ENCODE peak calls at places on chromosomes 3 and 15, in ten cellular contexts. One of them, this sample, is unnamed.

GRCh38 chr3:32432045-32432710 is 40.5 kb downstream of the CMTM7 start:
- DNase-seq in cardiac muscle cell: no peak
- DNase-seq in H9: no peak
- DNase-seq in LHCN-M2: no peak
- DNase-seq in retina: no peak
- DNase-seq in IMR-90: no peak
- DNase-seq in mucosa of descending colon: no peak
- DNase-seq in GM10248: no peak
- DNase-seq in esophagus muscularis mucosa: peak; percentile 86
- DNase-seq in GM23338: no peak
- DNase-seq in this sample: no peak

GRCh38 chr15:51333571-51333970 is 4.8 kb downstream of the CYP19A1 start:
- DNase-seq in cardiac muscle cell: no peak
- DNase-seq in H9: no peak
- DNase-seq in LHCN-M2: no peak
- DNase-seq in retina: no peak
- DNase-seq in IMR-90: no peak
- DNase-seq in mucosa of descending colon: no peak
- DNase-seq in GM10248: no peak
- DNase-seq in esophagus muscularis mucosa: no peak
- DNase-seq in GM23338: no peak
- DNase-seq in this sample: no peak

GRCh38 chr3:105772635-105773034 is 96.2 kb downstream of the CBLB start:
- DNase-seq in cardiac muscle cell: no peak
- DNase-seq in H9: no peak
- DNase-seq in LHCN-M2: no peak
- DNase-seq in retina: no peak
- DNase-seq in IMR-90: no peak
- DNase-seq in mucosa of descending colon: no peak
- DNase-seq in GM10248: no peak
- DNase-seq in esophagus muscularis mucosa: no peak
- DNase-seq in GM23338: no peak
- DNase-seq in this sample: no peak

GRCh38 chr15:49151831-49152230 is 3.6 kb downstream of the COPS2 start:
- DNase-seq in cardiac muscle cell: no peak
- DNase-seq in H9: no peak
- DNase-seq in LHCN-M2: no peak
- DNase-seq in retina: no peak
- DNase-seq in IMR-90: no peak
- DNase-seq in mucosa of descending colon: no peak
- DNase-seq in GM10248: no peak
- DNase-seq in esophagus muscularis mucosa: no peak
- DNase-seq in GM23338: no peak
- DNase-seq in this sample: no peak

GRCh38 chr3:115239717-115240116 is 92.6 kb upstream of the ZBTB20 start:
- DNase-seq in cardiac muscle cell: no peak
- DNase-seq in H9: no peak
- DNase-seq in LHCN-M2: peak; percentile 100
- DNase-seq in retina: peak; percentile 52
- DNase-seq in IMR-90: peak; percentile 100
- DNase-seq in mucosa of descending colon: no peak
- DNase-seq in GM10248: no peak
- DNase-seq in esophagus muscularis mucosa: no peak
- DNase-seq in GM23338: no peak
- DNase-seq in this sample: no peak

GRCh38 chr3:191362524-191363090 is 32.3 kb upstream of the UTS2B start:
- DNase-seq in cardiac muscle cell: no peak
- DNase-seq in H9: no peak
- DNase-seq in LHCN-M2: no peak
- DNase-seq in retina: no peak
- DNase-seq in IMR-90: no peak
- DNase-seq in mucosa of descending colon: no peak
- DNase-seq in GM10248: no peak
- DNase-seq in esophagus muscularis mucosa: no peak
- DNase-seq in GM23338: no peak
- DNase-seq in this sample: no peak

GRCh38 chr3:72351536-72351935 is 496.7 kb downstream of the SHQ1 start:
- DNase-seq in cardiac muscle cell: no peak
- DNase-seq in H9: no peak
- DNase-seq in LHCN-M2: no peak
- DNase-seq in retina: no peak
- DNase-seq in IMR-90: no peak
- DNase-seq in mucosa of descending colon: no peak
- DNase-seq in GM10248: no peak
- DNase-seq in esophagus muscularis mucosa: no peak
- DNase-seq in GM23338: no peak
- DNase-seq in this sample: no peak

GRCh38 chr3:49723301-49723630 is 485 bp downstream of the GMPPB start:
- DNase-seq in cardiac muscle cell: peak; percentile 63
- DNase-seq in H9: peak; percentile 73
- DNase-seq in LHCN-M2: no peak
- DNase-seq in retina: no peak
- DNase-seq in IMR-90: peak; percentile 37
- DNase-seq in mucosa of descending colon: peak; percentile 88
- DNase-seq in GM10248: peak; percentile 60
- DNase-seq in esophagus muscularis mucosa: no peak
- DNase-seq in GM23338: peak; percentile 69
- DNase-seq in this sample: peak; percentile 63

GRCh38 chr3:79354179-79354688 is 413.6 kb downstream of the ROBO1 start:
- DNase-seq in cardiac muscle cell: peak; percentile 66
- DNase-seq in H9: no peak
- DNase-seq in LHCN-M2: no peak
- DNase-seq in retina: no peak
- DNase-seq in IMR-90: no peak
- DNase-seq in mucosa of descending colon: no peak
- DNase-seq in GM10248: no peak
- DNase-seq in esophagus muscularis mucosa: no peak
- DNase-seq in GM23338: no peak
- DNase-seq in this sample: no peak

GRCh38 chr15:72604794-72605193 is 49.7 kb upstream of the GOLGA6B start:
- DNase-seq in cardiac muscle cell: no peak
- DNase-seq in H9: peak; percentile 90
- DNase-seq in LHCN-M2: peak; percentile 8
- DNase-seq in retina: no peak
- DNase-seq in IMR-90: no peak
- DNase-seq in mucosa of descending colon: no peak
- DNase-seq in GM10248: no peak
- DNase-seq in esophagus muscularis mucosa: peak; percentile 60
- DNase-seq in GM23338: peak; percentile 83
- DNase-seq in this sample: no peak

GRCh38 chr3:141680620-141681389 is 57.3 kb upstream of the RNF7 start:
- DNase-seq in cardiac muscle cell: peak; percentile 27
- DNase-seq in H9: peak; percentile 47
- DNase-seq in LHCN-M2: peak; percentile 54
- DNase-seq in retina: no peak
- DNase-seq in IMR-90: peak; percentile 68
- DNase-seq in mucosa of descending colon: no peak
- DNase-seq in GM10248: no peak
- DNase-seq in esophagus muscularis mucosa: peak; percentile 53
- DNase-seq in GM23338: peak; percentile 66
- DNase-seq in this sample: no peak

GRCh38 chr3:187236963-187237362 is 39.7 kb downstream of the RTP1 start:
- DNase-seq in cardiac muscle cell: no peak
- DNase-seq in H9: no peak
- DNase-seq in LHCN-M2: no peak
- DNase-seq in retina: no peak
- DNase-seq in IMR-90: no peak
- DNase-seq in mucosa of descending colon: no peak
- DNase-seq in GM10248: no peak
- DNase-seq in esophagus muscularis mucosa: no peak
- DNase-seq in GM23338: no peak
- DNase-seq in this sample: no peak

GRCh38 chr3:124316034-124316287 is 324.0 kb upstream of the ROPN1 start:
- DNase-seq in cardiac muscle cell: no peak
- DNase-seq in H9: no peak
- DNase-seq in LHCN-M2: no peak
- DNase-seq in retina: no peak
- DNase-seq in IMR-90: no peak
- DNase-seq in mucosa of descending colon: no peak
- DNase-seq in GM10248: no peak
- DNase-seq in esophagus muscularis mucosa: no peak
- DNase-seq in GM23338: no peak
- DNase-seq in this sample: no peak

GRCh38 chr15:58903232-58903631 is 30.2 kb downstream of the SLTM start:
- DNase-seq in cardiac muscle cell: no peak
- DNase-seq in H9: no peak
- DNase-seq in LHCN-M2: peak; percentile 57
- DNase-seq in retina: no peak
- DNase-seq in IMR-90: peak; percentile 13
- DNase-seq in mucosa of descending colon: no peak
- DNase-seq in GM10248: no peak
- DNase-seq in esophagus muscularis mucosa: no peak
- DNase-seq in GM23338: no peak
- DNase-seq in this sample: no peak

GRCh38 chr3:16400143-16400935 is 113.2 kb downstream of the RFTN1 start:
- DNase-seq in cardiac muscle cell: peak; percentile 18
- DNase-seq in H9: no peak
- DNase-seq in LHCN-M2: no peak
- DNase-seq in retina: no peak
- DNase-seq in IMR-90: no peak
- DNase-seq in mucosa of descending colon: no peak
- DNase-seq in GM10248: no peak
- DNase-seq in esophagus muscularis mucosa: no peak
- DNase-seq in GM23338: no peak
- DNase-seq in this sample: no peak

GRCh38 chr3:50345586-50345985 is at the start of gene ZMYND10:
- DNase-seq in cardiac muscle cell: peak; percentile 68
- DNase-seq in H9: peak; percentile 87
- DNase-seq in LHCN-M2: no peak
- DNase-seq in retina: peak; percentile 87
- DNase-seq in IMR-90: peak; percentile 28
- DNase-seq in mucosa of descending colon: peak; percentile 87
- DNase-seq in GM10248: peak; percentile 85
- DNase-seq in esophagus muscularis mucosa: no peak
- DNase-seq in GM23338: peak; percentile 91
- DNase-seq in this sample: peak; percentile 87

GRCh38 chr15:70378126-70379031 is 280.7 kb upstream of the TLE3 start:
- DNase-seq in cardiac muscle cell: no peak
- DNase-seq in H9: peak; percentile 40
- DNase-seq in LHCN-M2: no peak
- DNase-seq in retina: no peak
- DNase-seq in IMR-90: no peak
- DNase-seq in mucosa of descending colon: no peak
- DNase-seq in GM10248: no peak
- DNase-seq in esophagus muscularis mucosa: peak; percentile 78
- DNase-seq in GM23338: peak; percentile 18
- DNase-seq in this sample: no peak

GRCh38 chr3:16101295-16102186 is 72.9 kb upstream of the GALNT15 start:
- DNase-seq in cardiac muscle cell: no peak
- DNase-seq in H9: no peak
- DNase-seq in LHCN-M2: no peak
- DNase-seq in retina: no peak
- DNase-seq in IMR-90: peak; percentile 59
- DNase-seq in mucosa of descending colon: peak; percentile 41
- DNase-seq in GM10248: no peak
- DNase-seq in esophagus muscularis mucosa: no peak
- DNase-seq in GM23338: no peak
- DNase-seq in this sample: no peak

GRCh38 chr3:32614956-32615355 is 44.3 kb upstream of the DYNC1LI1 start:
- DNase-seq in cardiac muscle cell: no peak
- DNase-seq in H9: no peak
- DNase-seq in LHCN-M2: peak; percentile 41
- DNase-seq in retina: no peak
- DNase-seq in IMR-90: peak; percentile 93
- DNase-seq in mucosa of descending colon: no peak
- DNase-seq in GM10248: no peak
- DNase-seq in esophagus muscularis mucosa: no peak
- DNase-seq in GM23338: no peak
- DNase-seq in this sample: no peak

GRCh38 chr3:10285742-10286524 is 6.8 kb downstream of the GHRL start:
- DNase-seq in cardiac muscle cell: no peak
- DNase-seq in H9: no peak
- DNase-seq in LHCN-M2: no peak
- DNase-seq in retina: no peak
- DNase-seq in IMR-90: peak; percentile 17
- DNase-seq in mucosa of descending colon: no peak
- DNase-seq in GM10248: no peak
- DNase-seq in esophagus muscularis mucosa: no peak
- DNase-seq in GM23338: no peak
- DNase-seq in this sample: no peak

GRCh38 chr15:88108991-88109390 is 147.5 kb downstream of the NTRK3 start:
- DNase-seq in cardiac muscle cell: no peak
- DNase-seq in H9: no peak
- DNase-seq in LHCN-M2: no peak
- DNase-seq in retina: no peak
- DNase-seq in IMR-90: no peak
- DNase-seq in mucosa of descending colon: no peak
- DNase-seq in GM10248: no peak
- DNase-seq in esophagus muscularis mucosa: no peak
- DNase-seq in GM23338: no peak
- DNase-seq in this sample: no peak

GRCh38 chr3:195908439-195909293 is at the start of gene TNK2:
- DNase-seq in cardiac muscle cell: peak; percentile 59
- DNase-seq in H9: peak; percentile 53
- DNase-seq in LHCN-M2: no peak
- DNase-seq in retina: peak; percentile 24
- DNase-seq in IMR-90: no peak
- DNase-seq in mucosa of descending colon: peak; percentile 70
- DNase-seq in GM10248: peak; percentile 46
- DNase-seq in esophagus muscularis mucosa: no peak
- DNase-seq in GM23338: peak; percentile 52
- DNase-seq in this sample: peak; percentile 41